ENCODE peak calls at places on chromosomes 11 and 22, in seven cellular contexts. W is SK-N-SH, L is K562, E is HepG2, U is H1, M is HCT116, Y is GM12878. C is an unnamed sample.

GRCh38 chr22:44571566-44572413 is 73.8 kb upstream of the RTL6 start:
- DNase-seq in W (no peak), L (no peak), E (no peak), U (no peak), M (no peak), Y (no peak), C (no peak)

GRCh38 chr11:12091957-12092558 is 18.3 kb upstream of the MICAL2 start:
- DNase-seq in W (no peak), L (no peak), E (peak; percentile 44), U (no peak), M (no peak), Y (no peak), C (no peak)

GRCh38 chr22:46742576-46743221 is 4.6 kb upstream of the CERK start:
- DNase-seq in W (no peak), L (no peak), E (no peak), U (no peak), M (no peak), Y (no peak), C (peak; percentile 83)

GRCh38 chr22:27370281-27370680 is 431.3 kb downstream of the MN1 start:
- DNase-seq in W (no peak), L (no peak), E (no peak), U (no peak), M (no peak), Y (no peak), C (no peak)

GRCh38 chr11:70324354-70325115 is 54.0 kb downstream of the PPFIA1 start:
- DNase-seq in W (no peak), L (no peak), E (no peak), U (no peak), M (no peak), Y (peak; percentile 33), C (no peak)

GRCh38 chr22:41106122-41106968 is 14.0 kb downstream of the EP300 start:
- DNase-seq in W (no peak), L (no peak), E (peak; percentile 78), U (no peak), M (no peak), Y (no peak), C (no peak)

GRCh38 chr11:63871962-63872832 is 33.3 kb downstream of the MARK2 start:
- DNase-seq in W (peak; percentile 80), L (peak; percentile 85), E (peak; percentile 96), U (no peak), M (peak; percentile 60), Y (peak; percentile 77), C (peak; percentile 84)

GRCh38 chr11:8531312-8531711 is 62.7 kb downstream of the STK33 start:
- DNase-seq in W (peak; percentile 76), L (no peak), E (no peak), U (no peak), M (no peak), Y (no peak), C (no peak)

GRCh38 chr11:68271023-68271780 is 571 bp downstream of the C11orf24 start:
- DNase-seq in W (peak; percentile 89), L (peak; percentile 70), E (peak; percentile 82), U (no peak), M (peak; percentile 61), Y (no peak), C (peak; percentile 79)

GRCh38 chr11:59783632-59784090 is 26.9 kb downstream of the MRPL16 start:
- DNase-seq in W (no peak), L (no peak), E (no peak), U (no peak), M (no peak), Y (no peak), C (no peak)

GRCh38 chr11:27694992-27695391 is 5.3 kb downstream of the BDNF start:
- DNase-seq in W (peak; percentile 14), L (no peak), E (no peak), U (no peak), M (no peak), Y (no peak), C (no peak)

GRCh38 chr11:33435201-33435600 is 178.0 kb downstream of the HIPK3 start:
- DNase-seq in W (no peak), L (no peak), E (no peak), U (no peak), M (no peak), Y (no peak), C (no peak)

GRCh38 chr22:47202819-47203553 is 440.5 kb downstream of the TBC1D22A start:
- DNase-seq in W (no peak), L (no peak), E (no peak), U (no peak), M (no peak), Y (no peak), C (no peak)

GRCh38 chr11:66557733-66558326 is 10.6 kb downstream of the CTSF start:
- DNase-seq in W (no peak), L (no peak), E (no peak), U (no peak), M (no peak), Y (no peak), C (no peak)

GRCh38 chr11:103807806-103808205 is 228.6 kb upstream of the DDI1 start:
- DNase-seq in W (no peak), L (no peak), E (no peak), U (no peak), M (no peak), Y (no peak), C (no peak)

GRCh38 chr11:64181506-64182411 is 4.2 kb upstream of the STIP1 start:
- DNase-seq in W (peak; percentile 88), L (peak; percentile 79), E (peak; percentile 82), U (peak; percentile 36), M (peak; percentile 72), Y (no peak), C (peak; percentile 76)

GRCh38 chr11:128726464-128727139 is 32.7 kb downstream of the FLI1 start:
- DNase-seq in W (no peak), L (no peak), E (no peak), U (no peak), M (no peak), Y (no peak), C (no peak)

GRCh38 chr11:11141019-11141418 is 212.0 kb downstream of the CSNK2A3 start:
- DNase-seq in W (no peak), L (no peak), E (no peak), U (no peak), M (no peak), Y (no peak), C (no peak)

GRCh38 chr11:6646631-6647281 is 8.9 kb downstream of the DCHS1 start:
- DNase-seq in W (peak; percentile 88), L (no peak), E (no peak), U (no peak), M (no peak), Y (peak; percentile 61), C (no peak)

GRCh38 chr11:48006301-48006992 is 26.1 kb downstream of the PTPRJ start:
- DNase-seq in W (no peak), L (peak; percentile 47), E (no peak), U (no peak), M (no peak), Y (peak; percentile 73), C (no peak)
- TF ChIP-seq JUND in W (peak; percentile 67), L (no peak), E (no peak), U (no peak), M (no peak), Y (peak; percentile 88), C (no peak)

GRCh38 chr11:1122356-1123002 is 35.3 kb upstream of the MUC5AC start:
- DNase-seq in W (peak; percentile 38), L (no peak), E (no peak), U (no peak), M (no peak), Y (no peak), C (no peak)

GRCh38 chr11:1123970-1124369 is 33.8 kb upstream of the MUC5AC start:
- DNase-seq in W (no peak), L (no peak), E (no peak), U (no peak), M (no peak), Y (no peak), C (no peak)

GRCh38 chr11:1120532-1121342 is 37.0 kb upstream of the MUC5AC start:
- DNase-seq in W (peak; percentile 23), L (no peak), E (no peak), U (no peak), M (no peak), Y (no peak), C (no peak)

GRCh38 chr11:1119282-1120146 is 38.2 kb upstream of the MUC5AC start:
- DNase-seq in W (peak; percentile 22), L (no peak), E (no peak), U (no peak), M (no peak), Y (no peak), C (no peak)

DNA sequence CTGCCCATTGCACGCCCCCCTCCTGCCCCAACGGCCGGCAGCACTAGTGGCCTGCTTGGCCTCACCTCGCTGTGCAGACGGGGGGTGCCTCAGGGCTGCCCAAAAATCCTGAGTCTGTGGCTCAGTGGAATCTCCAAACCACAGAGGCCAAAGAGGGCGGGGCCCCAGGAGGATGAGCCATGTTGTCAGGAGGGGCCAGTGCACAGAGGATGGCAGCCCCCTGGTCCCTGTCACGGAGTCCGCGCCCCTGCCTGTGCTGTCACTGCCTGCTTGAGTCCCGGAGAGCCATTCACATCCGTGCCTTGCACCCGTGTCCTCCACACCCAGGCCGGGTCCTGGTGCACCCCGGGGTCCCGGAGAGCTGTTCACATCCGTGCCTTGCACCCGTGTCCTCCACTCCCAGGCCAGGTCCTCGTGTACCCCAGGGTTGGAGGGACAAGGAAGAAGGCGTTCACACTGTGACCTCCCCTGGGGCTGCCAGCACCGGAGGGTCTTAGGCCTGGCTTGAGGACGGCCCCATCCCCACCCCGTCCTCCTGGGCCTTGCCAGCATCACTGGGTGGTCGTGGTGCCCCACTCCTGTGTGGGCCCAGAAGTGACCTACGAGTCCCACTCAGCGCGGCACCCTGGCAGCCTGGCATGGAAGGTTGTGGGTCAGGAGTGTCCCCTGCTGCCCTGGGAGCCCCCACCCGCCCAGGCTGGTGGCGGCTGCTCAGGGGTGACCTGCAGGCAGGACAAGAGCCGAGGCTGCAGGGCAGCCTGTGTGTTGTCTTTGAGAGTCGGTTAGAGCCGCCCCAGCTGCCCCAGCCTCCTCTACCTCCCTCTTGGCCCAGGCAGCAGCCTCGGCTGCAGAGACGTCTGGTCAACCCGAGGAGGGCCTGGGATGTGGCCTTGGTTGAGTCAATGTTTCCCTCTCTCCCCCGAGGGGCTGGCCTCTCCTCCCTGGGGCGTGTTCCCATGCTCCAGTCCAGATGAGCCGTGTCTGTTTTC is 36.1 kb upstream of the MUC5AC start:
- DNase-seq in W (peak; percentile 34), L (no peak), E (no peak), U (no peak), M (no peak), Y (no peak), C (no peak)
- TF ChIP-seq JUND in W (no peak), L (no peak), E (no peak), U (no peak), M (no peak), Y (no peak), C (no peak)

GRCh38 chr11:9783986-9784385 is 120.1 kb downstream of the SWAP70 start:
- DNase-seq in W (no peak), L (no peak), E (no peak), U (no peak), M (no peak), Y (no peak), C (no peak)
- TF ChIP-seq JUND in W (no peak), L (no peak), E (no peak), U (no peak), M (no peak), Y (no peak), C (no peak)

GRCh38 chr11:91081440-91082088 is 858.7 kb upstream of the CHORDC1 start:
- DNase-seq in W (no peak), L (no peak), E (no peak), U (no peak), M (no peak), Y (no peak), C (no peak)
- TF ChIP-seq JUND in W (no peak), L (no peak), E (no peak), U (no peak), M (no peak), Y (no peak), C (no peak)

GRCh38 chr22:21684492-21685163 is 18.8 kb downstream of the PPIL2 start:
- DNase-seq in W (no peak), L (no peak), E (no peak), U (no peak), M (no peak), Y (no peak), C (no peak)
- TF ChIP-seq JUND in W (no peak), L (no peak), E (no peak), U (no peak), M (no peak), Y (no peak), C (no peak)